ENCODE peak calls at places on chromosomes 16 and 17, in eight cellular contexts. L is HTR-8/SVneo; G is progenitor cell of endocrine pancreas; N is DMS53; Z is midbrain; C is NCI-H1092; D is dorsolateral prefrontal cortex; M is activated CD8-positive, alpha-beta T cell treated with anti-CD3 and anti-CD28 coated beads, Interleukin-2, amount 10 ng/mL, durations not matched to agents 7 days and 5 days. X is an unnamed sample.

GRCh38 chr17:67431210-67432015 is 54.3 kb downstream of the PITPNC1 start:
- DNase-seq in D (no peak), N (no peak), L (peak), G (no peak), C (no peak), Z (no peak), M (no peak), X (no peak)

GRCh38 chr17:39669897-39670735 is 1.9 kb downstream of the PNMT start:
- DNase-seq in N (no peak), D (no peak), Z (no peak), G (no peak), L (no peak), M (no peak), C (no peak), X (no peak)

GRCh38 chr16:9256196-9256595 is 164.8 kb downstream of the HAPSTR1 start:
- DNase-seq in L (no peak), M (peak), N (peak), G (peak), D (no peak), C (no peak), Z (no peak), X (no peak)

GRCh38 chr17:4939804-4940624 is at the start of the genes RNF167 and SLC25A11:
- DNase-seq in C (peak), Z (peak), N (peak), L (peak), M (peak), D (peak), G (peak), X (peak)

GRCh38 chr17:58577696-58578095 is 63.3 kb upstream of the MTMR4 start:
- DNase-seq in G (peak), C (peak), D (peak), N (peak), L (peak), Z (peak), M (peak), X (peak)

GRCh38 chr17:58376472-58376921 is 24.5 kb upstream of the SUPT4H1 start:
- DNase-seq in L (no peak), C (no peak), G (no peak), N (no peak), Z (no peak), M (no peak), D (no peak), X (no peak)

GRCh38 chr17:12659500-12659899 is 6.2 kb upstream of the MYOCD start:
- DNase-seq in Z (no peak), N (no peak), D (no peak), M (no peak), L (no peak), C (no peak), G (no peak), X (no peak)

GRCh38 chr16:56451753-56452689 is 667 bp downstream of the OGFOD1 start:
- DNase-seq in C (peak), G (no peak), M (peak), Z (no peak), N (peak), L (peak), D (no peak), X (no peak)

GRCh38 chr17:47698749-47699535 is 5.0 kb downstream of the TBKBP1 start:
- DNase-seq in M (peak), G (peak), Z (peak), C (peak), D (peak), L (peak), N (peak), X (no peak)

GRCh38 chr16:1436731-1437355 is 6.0 kb downstream of the PERCC1 start:
- DNase-seq in C (no peak), G (no peak), L (no peak), D (no peak), M (no peak), Z (no peak), N (peak), X (no peak)

GRCh38 chr17:63138713-63139112 is 172.7 kb downstream of the TANC2 start:
- DNase-seq in N (no peak), G (no peak), D (no peak), L (no peak), M (no peak), Z (no peak), C (no peak), X (no peak)

GRCh38 chr17:59038734-59039133 is 67.9 kb downstream of the TRIM37 start:
- DNase-seq in D (no peak), C (no peak), N (no peak), Z (no peak), G (no peak), M (no peak), L (no peak), X (no peak)

GRCh38 chr17:61453563-61453962 is 1.3 kb downstream of the TBX4 start:
- DNase-seq in D (no peak), C (no peak), G (no peak), Z (no peak), N (peak), L (no peak), M (no peak), X (no peak)

GRCh38 chr17:340074-340473 is 12.5 kb downstream of the RPH3AL start:
- DNase-seq in D (peak), L (no peak), N (no peak), C (no peak), M (no peak), G (no peak), Z (no peak), X (no peak)

GRCh38 chr17:5921919-5922318 is 148.3 kb upstream of the WSCD1 start:
- DNase-seq in M (no peak), D (no peak), L (no peak), G (no peak), N (no peak), Z (no peak), C (no peak), X (no peak)

GRCh38 chr17:7856081-7856791 is 1.1 kb downstream of the NAA38 start:
- DNase-seq in Z (no peak), L (no peak), D (no peak), G (no peak), M (no peak), N (peak), C (no peak), X (no peak)

GRCh38 chr17:81132197-81132540 is 33.1 kb upstream of the PVALEF start:
- DNase-seq in C (no peak), Z (no peak), N (peak), M (no peak), D (no peak), G (no peak), L (no peak), X (no peak)

GRCh38 chr16:22318690-22319358 is 21.6 kb downstream of the POLR3E start:
- DNase-seq in N (peak), D (peak), Z (no peak), L (peak), M (peak), G (no peak), C (no peak), X (no peak)

GRCh38 chr17:69448431-69449102 is 34.1 kb downstream of the MAP2K6 start:
- DNase-seq in C (peak), Z (peak), L (no peak), D (peak), M (no peak), G (no peak), N (no peak), X (peak)

GRCh38 chr17:47643116-47643515 is 6.6 kb upstream of the KPNB1 start:
- DNase-seq in D (no peak), Z (no peak), L (no peak), N (no peak), C (no peak), G (no peak), M (no peak), X (no peak)

GRCh38 chr17:48505788-48506187 is 25.0 kb downstream of the HOXB1 start:
- DNase-seq in G (no peak), L (peak), Z (no peak), N (peak), M (peak), D (no peak), C (peak), X (no peak)

GRCh38 chr17:63932008-63932561 is at the start of gene CD79B:
- DNase-seq in G (no peak), D (no peak), L (no peak), N (no peak), Z (no peak), M (peak), C (no peak), X (no peak)

GRCh38 chr17:37148171-37148570 is 199.4 kb downstream of the AATF start:
- DNase-seq in G (no peak), D (no peak), L (no peak), C (no peak), N (no peak), M (no peak), Z (peak), X (no peak)

GRCh38 chr16:89315791-89316581 is 98.5 kb downstream of the ZNF778 start:
- DNase-seq in C (no peak), D (no peak), G (no peak), L (peak), Z (no peak), M (peak), N (peak), X (no peak)

GRCh38 chr17:31405941-31406371 is 14.5 kb downstream of the RAB11FIP4 start:
- DNase-seq in L (no peak), C (no peak), N (no peak), M (no peak), G (no peak), D (peak), Z (no peak), X (no peak)

GRCh38 chr16:3819741-3820724 is 60.5 kb downstream of the CREBBP start:
- DNase-seq in N (peak), Z (no peak), M (no peak), G (no peak), D (no peak), L (peak), C (peak), X (no peak)

GRCh38 chr17:65085397-65085796 is 28.9 kb upstream of the GNA13 start:
- DNase-seq in N (no peak), D (no peak), Z (no peak), M (no peak), L (no peak), G (no peak), C (no peak), X (no peak)

GRCh38 chr17:72123964-72124791 is 3.4 kb downstream of the SOX9 start:
- DNase-seq in D (no peak), M (no peak), N (no peak), Z (peak), G (no peak), L (no peak), C (no peak), X (no peak)

GRCh38 chr16:23519282-23519681 is 9.0 kb upstream of the GGA2 start:
- DNase-seq in M (no peak), G (no peak), D (no peak), Z (no peak), C (no peak), N (no peak), L (no peak), X (no peak)